ENCODE peak calls at places on chromosomes 13 and 19, in five cellular contexts. One of them, this sample, is unnamed.
A peak's percentile ranks its signal among the peaks of the same experiment; 100 is the strongest.

GRCh38 chr13:99227909-99228688 is 27.4 kb downstream of the UBAC2 start:
- DNase-seq in EH: no peak
- DNase-seq in T-helper 2 cell: no peak
- DNase-seq in C1 segment of cervical spinal cord: no peak
- DNase-seq in NCI-H2081: no peak
- DNase-seq in this sample: no peak

GRCh38 chr13:77406644-77407440 is 79.9 kb upstream of the MYCBP2 start:
- DNase-seq in EH: no peak
- DNase-seq in T-helper 2 cell: no peak
- DNase-seq in C1 segment of cervical spinal cord: no peak
- DNase-seq in NCI-H2081: no peak
- DNase-seq in this sample: no peak

GRCh38 chr13:101085551-101085950 is 330.8 kb downstream of the NALCN start:
- DNase-seq in EH: no peak
- DNase-seq in T-helper 2 cell: no peak
- DNase-seq in C1 segment of cervical spinal cord: no peak
- DNase-seq in NCI-H2081: no peak
- DNase-seq in this sample: no peak

GRCh38 chr13:91399189-91400093 is 1.0 kb downstream of the GPC5 start:
- DNase-seq in EH: no peak
- DNase-seq in T-helper 2 cell: peak; percentile 8
- DNase-seq in C1 segment of cervical spinal cord: no peak
- DNase-seq in NCI-H2081: no peak
- DNase-seq in this sample: no peak

GRCh38 chr13:113906566-113906965 is 42.7 kb upstream of the GAS6 start:
- DNase-seq in EH: no peak
- DNase-seq in T-helper 2 cell: no peak
- DNase-seq in C1 segment of cervical spinal cord: no peak
- DNase-seq in NCI-H2081: peak; percentile 2
- DNase-seq in this sample: no peak

GRCh38 chr19:55454787-55455243 is 6.6 kb downstream of the ISOC2 start:
- DNase-seq in EH: peak; percentile 53
- DNase-seq in T-helper 2 cell: no peak
- DNase-seq in C1 segment of cervical spinal cord: no peak
- DNase-seq in NCI-H2081: no peak
- DNase-seq in this sample: peak; percentile 62

GRCh38 chr19:18543814-18544475 is 572 bp upstream of the FKBP8 start:
- DNase-seq in EH: peak; percentile 78
- DNase-seq in T-helper 2 cell: peak; percentile 21
- DNase-seq in C1 segment of cervical spinal cord: no peak
- DNase-seq in NCI-H2081: peak; percentile 25
- DNase-seq in this sample: peak; percentile 78

GRCh38 chr19:7287716-7288115 is 6.5 kb downstream of the INSR start:
- DNase-seq in EH: peak; percentile 48
- DNase-seq in T-helper 2 cell: no peak
- DNase-seq in C1 segment of cervical spinal cord: no peak
- DNase-seq in NCI-H2081: no peak
- DNase-seq in this sample: no peak

GRCh38 chr19:8697671-8698432 is 743 bp downstream of the ACTL9 start:
- DNase-seq in EH: no peak
- DNase-seq in T-helper 2 cell: no peak
- DNase-seq in C1 segment of cervical spinal cord: no peak
- DNase-seq in NCI-H2081: no peak
- DNase-seq in this sample: no peak

GRCh38 chr19:57566396-57567256 is 7.0 kb upstream of the ZNF550 start:
- DNase-seq in EH: peak; percentile 13
- DNase-seq in T-helper 2 cell: no peak
- DNase-seq in C1 segment of cervical spinal cord: no peak
- DNase-seq in NCI-H2081: no peak
- DNase-seq in this sample: no peak

GRCh38 chr13:38980628-38981078 is 10.0 kb downstream of the STOML3 start:
- DNase-seq in EH: no peak
- DNase-seq in T-helper 2 cell: no peak
- DNase-seq in C1 segment of cervical spinal cord: no peak
- DNase-seq in NCI-H2081: peak; percentile 42
- DNase-seq in this sample: no peak

GRCh38 chr13:72437458-72437857 is 290.0 kb downstream of the MZT1 start:
- DNase-seq in EH: peak; percentile 85
- DNase-seq in T-helper 2 cell: no peak
- DNase-seq in C1 segment of cervical spinal cord: no peak
- DNase-seq in NCI-H2081: no peak
- DNase-seq in this sample: no peak

GRCh38 chr19:54489766-54490165 is 12.9 kb upstream of the LAIR2 start:
- DNase-seq in EH: no peak
- DNase-seq in T-helper 2 cell: no peak
- DNase-seq in C1 segment of cervical spinal cord: no peak
- DNase-seq in NCI-H2081: no peak
- DNase-seq in this sample: no peak

GRCh38 chr13:67228031-67228430 is 2.1 kb downstream of the PCDH9 start:
- DNase-seq in EH: no peak
- DNase-seq in T-helper 2 cell: no peak
- DNase-seq in C1 segment of cervical spinal cord: no peak
- DNase-seq in NCI-H2081: no peak
- DNase-seq in this sample: no peak

GRCh38 chr19:40907968-40908735 is 26.1 kb upstream of the CYP2A7 start:
- DNase-seq in EH: no peak
- DNase-seq in T-helper 2 cell: peak; percentile 27
- DNase-seq in C1 segment of cervical spinal cord: no peak
- DNase-seq in NCI-H2081: no peak
- DNase-seq in this sample: peak; percentile 61

GRCh38 chr13:92346046-92346445 is 880.6 kb upstream of the GPC6 start:
- DNase-seq in EH: no peak
- DNase-seq in T-helper 2 cell: no peak
- DNase-seq in C1 segment of cervical spinal cord: no peak
- DNase-seq in NCI-H2081: no peak
- DNase-seq in this sample: no peak

GRCh38 chr13:50928609-50929274 is 19.2 kb downstream of the RNASEH2B start:
- DNase-seq in EH: no peak
- DNase-seq in T-helper 2 cell: no peak
- DNase-seq in C1 segment of cervical spinal cord: no peak
- DNase-seq in NCI-H2081: no peak
- DNase-seq in this sample: no peak

GRCh38 chr13:21616205-21616604 is 12.2 kb upstream of the MICU2 start:
- DNase-seq in EH: no peak
- DNase-seq in T-helper 2 cell: no peak
- DNase-seq in C1 segment of cervical spinal cord: no peak
- DNase-seq in NCI-H2081: no peak
- DNase-seq in this sample: no peak

GRCh38 chr13:111288276-111288675 is 32.2 kb upstream of the TEX29 start:
- DNase-seq in EH: no peak
- DNase-seq in T-helper 2 cell: no peak
- DNase-seq in C1 segment of cervical spinal cord: no peak
- DNase-seq in NCI-H2081: no peak
- DNase-seq in this sample: no peak

GRCh38 chr13:95956589-95957148 is 96.5 kb downstream of the UGGT2 start:
- DNase-seq in EH: peak; percentile 32
- DNase-seq in T-helper 2 cell: no peak
- DNase-seq in C1 segment of cervical spinal cord: no peak
- DNase-seq in NCI-H2081: no peak
- DNase-seq in this sample: no peak

GRCh38 chr19:40945645-40946044 is 45.4 kb upstream of the CYP2B6 start:
- DNase-seq in EH: no peak
- DNase-seq in T-helper 2 cell: no peak
- DNase-seq in C1 segment of cervical spinal cord: no peak
- DNase-seq in NCI-H2081: no peak
- DNase-seq in this sample: no peak

GRCh38 chr13:48429886-48430285 is 17.0 kb upstream of the LPAR6 start:
- DNase-seq in EH: no peak
- DNase-seq in T-helper 2 cell: no peak
- DNase-seq in C1 segment of cervical spinal cord: no peak
- DNase-seq in NCI-H2081: no peak
- DNase-seq in this sample: no peak

GRCh38 chr19:55535579-55536350 is 1.2 kb downstream of the SBK2 start:
- DNase-seq in EH: no peak
- DNase-seq in T-helper 2 cell: no peak
- DNase-seq in C1 segment of cervical spinal cord: no peak
- DNase-seq in NCI-H2081: no peak
- DNase-seq in this sample: no peak

GRCh38 chr13:98595134-98595533 is 18.2 kb upstream of the STK24 start:
- DNase-seq in EH: no peak
- DNase-seq in T-helper 2 cell: no peak
- DNase-seq in C1 segment of cervical spinal cord: no peak
- DNase-seq in NCI-H2081: no peak
- DNase-seq in this sample: no peak

GRCh38 chr19:2636897-2637683 is 65.4 kb downstream of the GNG7 start:
- DNase-seq in EH: peak; percentile 57
- DNase-seq in T-helper 2 cell: peak; percentile 54
- DNase-seq in C1 segment of cervical spinal cord: no peak
- DNase-seq in NCI-H2081: peak; percentile 35
- DNase-seq in this sample: peak; percentile 88

GRCh38 chr19:38684078-38684861 is 36.8 kb downstream of the ACTN4 start:
- DNase-seq in EH: peak; percentile 95
- DNase-seq in T-helper 2 cell: no peak
- DNase-seq in C1 segment of cervical spinal cord: no peak
- DNase-seq in NCI-H2081: no peak
- DNase-seq in this sample: no peak

GRCh38 chr19:13270514-13271105 is 120.4 kb downstream of the IER2 start:
- DNase-seq in EH: no peak
- DNase-seq in T-helper 2 cell: no peak
- DNase-seq in C1 segment of cervical spinal cord: no peak
- DNase-seq in NCI-H2081: no peak
- DNase-seq in this sample: no peak

GRCh38 chr13:58531614-58532013 is 900.1 kb downstream of the PCDH17 start:
- DNase-seq in EH: no peak
- DNase-seq in T-helper 2 cell: no peak
- DNase-seq in C1 segment of cervical spinal cord: no peak
- DNase-seq in NCI-H2081: no peak
- DNase-seq in this sample: no peak

GRCh38 chr13:99316657-99317244 is 9.6 kb upstream of the GPR183 start:
- DNase-seq in EH: no peak
- DNase-seq in T-helper 2 cell: no peak
- DNase-seq in C1 segment of cervical spinal cord: no peak
- DNase-seq in NCI-H2081: peak; percentile 54
- DNase-seq in this sample: no peak

GRCh38 chr13:72542241-72542640 is 185.2 kb downstream of the MZT1 start:
- DNase-seq in EH: no peak
- DNase-seq in T-helper 2 cell: no peak
- DNase-seq in C1 segment of cervical spinal cord: no peak
- DNase-seq in NCI-H2081: no peak
- DNase-seq in this sample: no peak

GRCh38 chr13:109919715-109920375 is 133.5 kb upstream of the IRS2 start:
- DNase-seq in EH: peak; percentile 58
- DNase-seq in T-helper 2 cell: no peak
- DNase-seq in C1 segment of cervical spinal cord: no peak
- DNase-seq in NCI-H2081: no peak
- DNase-seq in this sample: no peak

GRCh38 chr19:7970716-7971448 is 27.4 kb upstream of the TIMM44 start:
- DNase-seq in EH: peak; percentile 52
- DNase-seq in T-helper 2 cell: no peak
- DNase-seq in C1 segment of cervical spinal cord: no peak
- DNase-seq in NCI-H2081: peak; percentile 45
- DNase-seq in this sample: peak; percentile 14

GRCh38 chr13:48749699-48750473 is 96.2 kb downstream of the CYSLTR2 start:
- DNase-seq in EH: peak; percentile 98
- DNase-seq in T-helper 2 cell: no peak
- DNase-seq in C1 segment of cervical spinal cord: no peak
- DNase-seq in NCI-H2081: no peak
- DNase-seq in this sample: peak; percentile 19

GRCh38 chr13:107753286-107753685 is 462.1 kb downstream of the LIG4 start:
- DNase-seq in EH: no peak
- DNase-seq in T-helper 2 cell: no peak
- DNase-seq in C1 segment of cervical spinal cord: no peak
- DNase-seq in NCI-H2081: no peak
- DNase-seq in this sample: no peak

GRCh38 chr19:58554494-58555368 is at the start of gene CHMP2A:
- DNase-seq in EH: peak; percentile 97
- DNase-seq in T-helper 2 cell: peak; percentile 98
- DNase-seq in C1 segment of cervical spinal cord: no peak
- DNase-seq in NCI-H2081: no peak
- DNase-seq in this sample: peak; percentile 95

GRCh38 chr19:6916952-6917351 is 29.6 kb downstream of the ADGRE1 start:
- DNase-seq in EH: no peak
- DNase-seq in T-helper 2 cell: no peak
- DNase-seq in C1 segment of cervical spinal cord: no peak
- DNase-seq in NCI-H2081: no peak
- DNase-seq in this sample: no peak